ENCODE peak calls at places on chromosomes 11 and 22, in five cellular contexts. R, I, Q, S and W are unnamed samples.

GRCh38 chr11:1924646-1925372 is 5.3 kb downstream of the TNNT3 start:
- DNase-seq in R (no peak), I (no peak), Q (no peak), S (no peak), W (no peak)

GRCh38 chr11:76620471-76620870 is 50.1 kb downstream of the LRRC32 start:
- DNase-seq in R (peak), I (peak), Q (no peak), S (no peak), W (no peak)

GRCh38 chr11:33899383-33900037 is 7.6 kb upstream of the LMO2 start:
- DNase-seq in R (peak), I (peak), Q (peak), S (peak), W (peak)

GRCh38 chr11:114353448-114353847 is 46.9 kb downstream of the C11orf71 start:
- DNase-seq in R (no peak), I (no peak), Q (no peak), S (no peak), W (no peak)

GRCh38 chr22:42991010-42991651 is 23.8 kb downstream of the PACSIN2 start:
- DNase-seq in R (peak), I (peak), Q (no peak), S (no peak), W (no peak)

GRCh38 chr11:109247071-109247470 is 174.9 kb upstream of the C11orf87 start:
- DNase-seq in R (peak), I (peak), Q (no peak), S (no peak), W (no peak)

GRCh38 chr11:94934362-94934761 is 39.0 kb downstream of the CWC15 start:
- DNase-seq in R (peak), I (peak), Q (peak), S (no peak), W (peak)

GRCh38 chr11:88849368-88849767 is 216.4 kb downstream of the GRM5 start:
- DNase-seq in R (no peak), I (peak), Q (no peak), S (no peak), W (no peak)

GRCh38 chr11:22728600-22729394 is 62.4 kb downstream of the GAS2 start:
- DNase-seq in R (no peak), I (no peak), Q (no peak), S (no peak), W (peak)

GRCh38 chr11:95659088-95659487 is 130.5 kb downstream of the FAM76B start:
- DNase-seq in R (no peak), I (peak), Q (no peak), S (no peak), W (no peak)

GRCh38 chr11:69969890-69970784 is 108.0 kb upstream of the ANO1 start:
- DNase-seq in R (no peak), I (no peak), Q (no peak), S (no peak), W (no peak)

GRCh38 chr11:75068993-75069392 is 27.7 kb downstream of the OR2AT4 start:
- DNase-seq in R (no peak), I (no peak), Q (no peak), S (no peak), W (no peak)

GRCh38 chr11:26583550-26583949 is 11.5 kb upstream of the MUC15 start:
- DNase-seq in R (peak), I (no peak), Q (no peak), S (no peak), W (peak)

GRCh38 chr22:25845985-25846745 is 104.2 kb downstream of the MYO18B start:
- DNase-seq in R (no peak), I (no peak), Q (no peak), S (no peak), W (no peak)

GRCh38 chr11:66330931-66331330 is 5.3 kb downstream of the RIN1 start:
- DNase-seq in R (no peak), I (no peak), Q (no peak), S (peak), W (no peak)

GRCh38 chr11:57904369-57904768 is 119.3 kb upstream of the OR9Q1 start:
- DNase-seq in R (no peak), I (no peak), Q (no peak), S (no peak), W (no peak)

GRCh38 chr11:72326151-72326842 is 82.3 kb upstream of the PHOX2A start:
- DNase-seq in R (peak), I (peak), Q (no peak), S (no peak), W (no peak)

GRCh38 chr22:38824587-38824986 is 19.2 kb downstream of the NPTXR start:
- DNase-seq in R (peak), I (peak), Q (no peak), S (peak), W (peak)

GRCh38 chr11:19432370-19433163 is 191.8 kb upstream of the E2F8 start:
- DNase-seq in R (peak), I (peak), Q (no peak), S (no peak), W (no peak)

GRCh38 chr11:34721646-34722045 is 100.8 kb downstream of the EHF start:
- DNase-seq in R (peak), I (no peak), Q (no peak), S (no peak), W (no peak)

GRCh38 chr22:27626675-27627443 is 174.7 kb downstream of the MN1 start:
- DNase-seq in R (no peak), I (no peak), Q (no peak), S (no peak), W (no peak)